ENCODE peak calls at places on chromosomes 2 and 18, in five cellular contexts. M, B, T, G and U are unnamed samples.
A peak's percentile ranks its signal among the peaks of the same experiment; 100 is the strongest.

GRCh38 chr18:8982416-8983183 is 119.9 kb upstream of the NDUFV2 start:
- DNase-seq in M (peak; percentile 78), B (peak; percentile 7), T (no peak), G (peak; percentile 86), U (no peak)

GRCh38 chr2:240930096-240930630 is 24.0 kb downstream of the CROCC2 start:
- DNase-seq in M (no peak), G (no peak), B (no peak), T (no peak), U (no peak)

GRCh38 chr2:43129676-43130547 is 96.5 kb downstream of the ZFP36L2 start:
- DNase-seq in G (no peak), M (no peak), B (no peak), T (peak; percentile 31), U (peak; percentile 64)

GRCh38 chr2:76387294-76387693 is 676.6 kb upstream of the GCFC2 start:
- DNase-seq in T (no peak), B (no peak), M (no peak), G (no peak), U (no peak)

GRCh38 chr2:102238778-102239177 is 52.0 kb downstream of the IL1RL2 start:
- DNase-seq in M (no peak), B (no peak), G (no peak), T (no peak), U (no peak)

GRCh38 chr18:74040459-74041332 is 106.9 kb downstream of the FBXO15 start:
- DNase-seq in T (peak; percentile 26), M (peak; percentile 69), G (peak; percentile 24), B (peak; percentile 56), U (peak; percentile 14)

GRCh38 chr2:216159646-216160045 is 50.5 kb downstream of the XRCC5 start:
- DNase-seq in B (no peak), G (no peak), M (no peak), T (no peak), U (no peak)

GRCh38 chr2:181058378-181059269 is 78.2 kb downstream of the UBE2E3 start:
- DNase-seq in G (peak; percentile 65), M (peak; percentile 65), T (no peak), B (peak; percentile 27), U (no peak)

GRCh38 chr2:232042911-232043564 is 81.5 kb downstream of the DIS3L2 start:
- DNase-seq in M (peak; percentile 9), G (no peak), T (no peak), B (no peak), U (no peak)

GRCh38 chr18:11885278-11885991 is 22.7 kb downstream of the MPPE1 start:
- DNase-seq in G (peak; percentile 56), B (no peak), T (no peak), M (no peak), U (no peak)

GRCh38 chr2:160836755-160837154 is 323.5 kb upstream of the TANK start:
- DNase-seq in T (no peak), B (no peak), M (peak; percentile 84), G (peak; percentile 22), U (no peak)

GRCh38 chr2:111975053-111975552 is 76.7 kb downstream of the MERTK start:
- DNase-seq in B (no peak), M (peak; percentile 32), T (no peak), G (peak; percentile 86), U (no peak)

GRCh38 chr2:189535433-189535832 is 45.2 kb downstream of the SLC40A1 start:
- DNase-seq in B (no peak), T (no peak), M (no peak), G (no peak), U (no peak)

GRCh38 chr2:147033046-147033445 is 811.8 kb upstream of the ACVR2A start:
- DNase-seq in B (no peak), M (no peak), G (peak; percentile 48), T (no peak), U (no peak)

GRCh38 chr2:152031747-152032146 is 67.1 kb downstream of the CACNB4 start:
- DNase-seq in T (no peak), G (no peak), M (no peak), B (no peak), U (no peak)

GRCh38 chr2:106095478-106096392 is 98.4 kb downstream of the UXS1 start:
- DNase-seq in G (no peak), T (peak; percentile 76), B (peak; percentile 76), M (no peak), U (no peak)

GRCh38 chr2:168524005-168524404 is 67.9 kb downstream of the CERS6 start:
- DNase-seq in G (no peak), T (no peak), B (no peak), M (no peak), U (no peak)

GRCh38 chr2:174344716-174345472 is 10.1 kb downstream of the SP9 start:
- DNase-seq in B (no peak), G (peak; percentile 71), M (peak; percentile 74), T (no peak), U (no peak)

GRCh38 chr2:132439703-132440398 is 23.2 kb downstream of the GPR39 start:
- DNase-seq in T (no peak), G (no peak), M (peak; percentile 20), B (no peak), U (no peak)

GRCh38 chr2:555164-555922 is 121.9 kb downstream of the TMEM18 start:
- DNase-seq in B (no peak), M (no peak), G (no peak), T (no peak), U (no peak)

GRCh38 chr2:158006961-158007664 is 94.6 kb upstream of the UPP2 start:
- DNase-seq in G (peak; percentile 36), M (peak; percentile 71), T (no peak), B (no peak), U (peak; percentile 43)

GRCh38 chr2:152421521-152422367 is 86.8 kb downstream of the FMNL2 start:
- DNase-seq in G (peak; percentile 30), M (peak; percentile 78), B (no peak), T (no peak), U (peak; percentile 54)

GRCh38 chr2:174764281-174765063 is at the start of gene CHRNA1:
- DNase-seq in G (no peak), B (no peak), M (no peak), T (no peak), U (no peak)

GRCh38 chr2:241884951-241885700 is 15.6 kb downstream of the RTP5 start:
- DNase-seq in B (no peak), M (no peak), T (no peak), G (no peak), U (no peak)

GRCh38 chr2:232869138-232870001 is 694 bp upstream of the SNORC start:
- DNase-seq in T (no peak), B (no peak), G (no peak), M (peak; percentile 65), U (no peak)

GRCh38 chr2:109081374-109081773 is 47.6 kb upstream of the SH3RF3 start:
- DNase-seq in M (no peak), T (no peak), G (no peak), B (no peak), U (no peak)

GRCh38 chr2:224039770-224040088 is 643 bp upstream of the SERPINE2 start:
- DNase-seq in T (no peak), G (peak; percentile 31), M (no peak), B (no peak), U (no peak)

GRCh38 chr2:95314964-95315611 is 17.9 kb downstream of the KCNIP3 start:
- DNase-seq in G (peak; percentile 78), M (peak; percentile 60), T (no peak), B (no peak), U (no peak)

GRCh38 chr2:10317646-10318045 is 14.9 kb downstream of the HPCAL1 start:
- DNase-seq in M (no peak), B (no peak), T (no peak), G (no peak), U (no peak)